ENCODE peak calls at places on chromosomes 13 and 19, in four cellular contexts. J, Q, I and C are unnamed samples.

GRCh38 chr19:7921302-7921954 is 1.3 kb downstream of the SNAPC2 start:
- DNase-seq in I (no peak), J (no peak), Q (peak; percentile 44), C (no peak)

GRCh38 chr19:18194554-18195238 is 1.7 kb downstream of the MPV17L2 start:
- DNase-seq in Q (peak; percentile 70), J (no peak), I (peak; percentile 34), C (peak; percentile 76)

GRCh38 chr19:40598121-40598917 is 2.9 kb upstream of the LTBP4 start:
- DNase-seq in Q (peak; percentile 96), I (peak; percentile 87), J (peak; percentile 99), C (no peak)

GRCh38 chr13:101092985-101093384 is 323.3 kb downstream of the NALCN start:
- DNase-seq in J (no peak), I (peak; percentile 44), Q (no peak), C (no peak)

GRCh38 chr13:47621931-47622330 is 379.1 kb downstream of the SUCLA2 start:
- DNase-seq in I (peak; percentile 38), J (no peak), Q (no peak), C (no peak)

GRCh38 chr13:75879656-75880055 is 243.5 kb downstream of the LMO7 start:
- DNase-seq in I (no peak), Q (no peak), J (no peak), C (no peak)

GRCh38 chr19:3443840-3444694 is 36.3 kb downstream of the SMIM24 start:
- DNase-seq in J (no peak), Q (no peak), I (peak; percentile 47), C (no peak)

GRCh38 chr13:45626731-45627374 is 11.3 kb upstream of the ERICH6B start:
- DNase-seq in J (no peak), I (no peak), Q (no peak), C (no peak)

GRCh38 chr13:28492527-28493367 is 2.2 kb downstream of the FLT1 start:
- DNase-seq in Q (no peak), J (no peak), I (no peak), C (no peak)

GRCh38 chr13:40803316-40803715 is 13.9 kb downstream of the SLC25A15 start:
- DNase-seq in J (no peak), Q (no peak), I (no peak), C (no peak)

GRCh38 chr19:38958301-38958700 is 17.2 kb downstream of the FBXO17 start:
- DNase-seq in I (no peak), Q (no peak), J (no peak), C (no peak)

GRCh38 chr19:49589391-49589790 is 1.6 kb upstream of the PRR12 start:
- DNase-seq in I (no peak), Q (no peak), J (no peak), C (no peak)

GRCh38 chr19:15108145-15108844 is 1.1 kb downstream of the SYDE1 start:
- DNase-seq in I (no peak), Q (no peak), J (no peak), C (no peak)

GRCh38 chr19:4278926-4279529 is at the start of gene SHD:
- DNase-seq in J (no peak), Q (no peak), I (no peak), C (no peak)

GRCh38 chr13:87057807-87058520 is 613.2 kb upstream of the SLITRK5 start:
- DNase-seq in Q (no peak), I (peak; percentile 50), J (no peak), C (no peak)

GRCh38 chr19:19643158-19644053 is at the start of gene GMIP:
- DNase-seq in Q (peak; percentile 84), J (peak; percentile 55), I (peak; percentile 29), C (peak; percentile 99)

GRCh38 chr13:80235131-80235530 is 105.8 kb downstream of the SPRY2 start:
- DNase-seq in Q (no peak), I (no peak), J (no peak), C (no peak)

GRCh38 chr13:98539655-98540054 is 37.3 kb downstream of the STK24 start:
- DNase-seq in Q (no peak), J (no peak), I (no peak), C (no peak)

GRCh38 chr19:4374451-4375163 is 25.7 kb downstream of the SH3GL1 start:
- DNase-seq in I (peak; percentile 87), Q (peak; percentile 97), J (peak; percentile 52), C (no peak)

GRCh38 chr19:28710278-28710677 is 502.7 kb downstream of the UQCRFS1 start:
- DNase-seq in Q (peak; percentile 74), I (peak; percentile 67), J (peak; percentile 30), C (no peak)

GRCh38 chr19:32858559-32858958 is 11.0 kb downstream of the SLC7A9 start:
- DNase-seq in I (no peak), J (no peak), Q (no peak), C (no peak)

GRCh38 chr13:110433014-110433413 is 125.9 kb downstream of the COL4A2 start:
- DNase-seq in Q (no peak), I (no peak), J (no peak), C (no peak)

GRCh38 chr19:4676955-4677731 is 7.0 kb upstream of the MYDGF start:
- DNase-seq in Q (peak; percentile 89), I (peak; percentile 35), J (no peak), C (peak; percentile 75)

GRCh38 chr19:55232284-55232597 is 3.7 kb upstream of the TMEM86B start:
- DNase-seq in Q (no peak), I (no peak), J (no peak), C (no peak)

GRCh38 chr13:87403748-87404432 is 267.3 kb upstream of the SLITRK5 start:
- DNase-seq in I (no peak), J (no peak), Q (no peak), C (no peak)

DNA sequence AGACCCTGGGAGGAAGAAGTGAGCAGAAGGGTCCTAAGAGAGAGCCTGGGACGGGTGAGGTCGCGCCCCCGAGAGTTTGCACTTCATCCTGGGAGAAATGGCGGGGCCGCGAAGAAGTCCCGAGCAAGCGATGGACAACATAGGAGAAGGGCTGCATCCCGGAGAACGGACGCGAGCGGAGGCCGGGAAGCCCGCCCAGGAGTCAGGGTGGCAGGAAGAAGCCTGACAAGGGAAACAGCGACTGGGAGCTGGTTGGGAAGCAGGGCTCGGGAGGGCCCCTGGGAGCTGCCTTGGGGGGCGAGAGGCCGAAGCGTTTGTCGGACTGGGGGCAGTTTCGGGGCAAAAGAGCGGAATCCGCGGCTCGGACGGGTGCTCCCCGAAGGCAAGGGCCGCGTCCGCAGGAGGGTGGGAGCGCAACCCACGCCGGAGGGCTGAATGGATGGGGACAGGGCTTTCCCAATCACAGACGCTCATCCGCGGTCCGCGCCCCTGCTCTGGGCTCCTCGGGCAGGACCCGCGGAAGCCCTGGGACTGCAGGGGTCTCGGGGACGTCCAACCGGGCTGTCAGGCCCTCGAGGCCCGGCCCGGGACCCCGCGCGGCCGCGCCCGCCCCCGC is 469 bp downstream of the ABHD17A start:
- DNase-seq in J (no peak), I (no peak), Q (no peak), C (no peak)
- TF ChIP-seq MAFK in J (no peak), I (no peak), Q (no peak), C (no peak)

GRCh38 chr19:750640-751423 is at the start of gene MISP:
- DNase-seq in I (no peak), J (peak; percentile 41), Q (peak; percentile 18), C (no peak)
- TF ChIP-seq MAFK in I (no peak), J (no peak), Q (no peak), C (no peak)

DNA sequence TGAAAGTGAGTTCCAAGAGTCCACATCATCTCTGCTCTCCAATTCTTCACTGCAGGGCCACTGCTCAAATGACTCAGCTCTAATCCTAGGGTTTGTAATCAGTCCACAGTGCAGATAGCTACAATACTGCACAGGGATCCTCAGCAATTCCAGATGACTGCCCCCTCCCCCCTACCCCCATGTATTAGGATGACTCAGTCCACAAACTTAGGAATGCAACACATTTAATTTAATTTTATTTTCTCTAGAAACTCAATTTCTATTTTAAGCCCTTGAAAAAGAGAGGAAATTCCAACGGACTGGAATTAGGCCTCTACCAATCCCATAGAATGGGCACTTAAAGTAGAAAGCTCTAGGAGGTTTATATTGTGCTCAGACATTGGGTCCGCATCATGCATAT is 173.8 kb upstream of the SOX21 start:
- DNase-seq in J (no peak), Q (no peak), I (no peak), C (no peak)
- TF ChIP-seq MAFK in J (no peak), Q (no peak), I (no peak), C (no peak)

DNA sequence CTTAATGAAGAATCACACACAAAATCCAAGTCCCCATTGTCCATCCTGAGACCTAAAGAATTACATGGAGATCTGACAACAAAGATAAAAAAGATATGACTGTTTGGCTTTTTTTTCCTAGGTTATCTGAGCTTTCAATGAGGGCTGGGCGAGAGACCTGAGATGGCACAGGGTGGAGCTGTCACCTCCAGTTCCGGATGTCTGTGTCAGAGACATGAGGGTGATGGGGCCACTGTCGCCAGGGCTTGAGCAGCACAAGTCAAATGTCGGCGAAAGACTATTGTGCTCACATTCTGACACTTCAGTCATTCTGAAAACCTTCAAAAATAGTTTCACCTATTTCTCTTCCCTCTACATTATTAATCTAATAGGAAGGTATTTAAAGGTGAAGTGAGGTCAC is 65.7 kb downstream of the SLC7A1 start:
- DNase-seq in I (no peak), J (no peak), Q (no peak), C (no peak)
- TF ChIP-seq MAFK in I (no peak), J (no peak), Q (no peak), C (no peak)

DNA sequence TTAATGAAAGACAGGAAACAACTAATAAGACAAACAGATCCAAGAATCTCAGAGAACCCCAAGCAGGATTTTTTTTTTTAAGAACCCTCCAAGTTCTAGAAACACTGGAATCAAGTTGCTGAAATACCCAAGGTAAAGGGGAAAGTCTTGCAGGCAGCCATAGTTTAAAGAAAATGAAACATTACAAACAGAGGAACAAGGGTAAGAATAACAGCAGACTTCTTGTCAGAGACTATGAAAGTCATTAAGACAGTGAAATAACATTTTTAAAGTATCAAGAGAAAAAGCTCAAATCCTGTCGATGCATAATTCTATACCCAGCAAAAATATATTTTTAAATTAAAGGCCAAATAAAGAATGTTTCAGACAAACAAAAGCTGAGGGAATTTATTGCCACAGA is 67.1 kb downstream of the WASF3 start:
- DNase-seq in I (no peak), J (no peak), Q (no peak), C (no peak)
- TF ChIP-seq MAFK in I (no peak), J (no peak), Q (no peak), C (no peak)